ENCODE peak calls at places on chromosomes 4 and X, in seven cellular contexts. V is activated CD4-positive, alpha-beta T cell treated with anti-CD3 and anti-CD28 coated beads for 4 hours; A is mesenchymal stem cell; D is fibroblast of lung; S is effector memory CD8-positive, alpha-beta T cell; C is hypothalamus; X is nucleus accumbens. H is an unnamed sample.
A peak's percentile ranks its signal among the peaks of the same experiment; 100 is the strongest.

GRCh38 chrX:103628386-103629290 is at the start of gene TCEAL1:
- DNase-seq in V (no peak), A (peak; percentile 63), D (peak; percentile 52), S (peak; percentile 23), C (peak; percentile 61), X (peak; percentile 59), H (no peak)

GRCh38 chr4:112853662-112854256 is 195.7 kb upstream of the ANK2 start:
- DNase-seq in V (no peak), A (no peak), D (no peak), S (no peak), C (no peak), X (no peak), H (no peak)

GRCh38 chr4:76589402-76589801 is 154.4 kb downstream of the SHROOM3 start:
- DNase-seq in V (no peak), A (peak; percentile 69), D (peak; percentile 88), S (no peak), C (no peak), X (no peak), H (no peak)

GRCh38 chr4:56976878-56977320 is 507 bp downstream of the NOA1 start:
- DNase-seq in V (peak; percentile 43), A (peak; percentile 28), D (no peak), S (peak; percentile 47), C (no peak), X (no peak), H (no peak)

GRCh38 chr4:27692098-27692679 is 831.5 kb downstream of the STIM2 start:
- DNase-seq in V (no peak), A (peak; percentile 36), D (peak; percentile 8), S (no peak), C (no peak), X (no peak), H (no peak)

GRCh38 chr4:112951362-112951962 is 98.0 kb upstream of the ANK2 start:
- DNase-seq in V (no peak), A (peak; percentile 34), D (peak; percentile 3), S (no peak), C (no peak), X (no peak), H (no peak)

GRCh38 chr4:147994076-147994475 is 262.2 kb downstream of the ARHGAP10 start:
- DNase-seq in V (no peak), A (no peak), D (peak; percentile 27), S (no peak), C (no peak), X (no peak), H (no peak)

GRCh38 chr4:158996669-158997074 is 106.2 kb upstream of the RAPGEF2 start:
- DNase-seq in V (no peak), A (peak; percentile 91), D (peak; percentile 98), S (no peak), C (no peak), X (no peak), H (no peak)

H was measured in CD14-positive monocyte.